ENCODE peak calls at places on chromosome 10, in eight cellular contexts. S is cardiac fibroblast, M is transverse colon, V is GM13977, U is A549, K is fibroblast of lung, R is Panc1, J is esophagus squamous epithelium. W is an unnamed sample.
A peak's percentile ranks its signal among the peaks of the same experiment; 100 is the strongest.

GRCh38 chr10:112280205-112280921 is 2.8 kb upstream of the TECTB start:
- DNase-seq in S (no peak), M (no peak), U (no peak), R (no peak), V (no peak), K (no peak), J (no peak), W (no peak)

GRCh38 chr10:72349438-72349837 is 5.3 kb downstream of the DNAJB12 start:
- DNase-seq in V (no peak), M (no peak), U (no peak), J (no peak), K (no peak), R (no peak), S (no peak), W (no peak)

GRCh38 chr10:73983096-73984047 is 14.5 kb upstream of the VCL start:
- DNase-seq in S (no peak), M (no peak), J (no peak), U (no peak), R (no peak), V (no peak), K (no peak), W (no peak)

GRCh38 chr10:3805791-3806381 is 20.9 kb upstream of the KLF6 start:
- DNase-seq in R (no peak), U (no peak), K (peak; percentile 88), J (no peak), V (no peak), S (peak; percentile 89), M (peak; percentile 61), W (no peak)

GRCh38 chr10:786666-787512 is 97.4 kb upstream of the DIP2C start:
- DNase-seq in S (no peak), V (no peak), J (no peak), M (no peak), R (no peak), U (no peak), K (no peak), W (no peak)

GRCh38 chr10:50992972-50993766 is 81.1 kb upstream of the PRKG1 start:
- DNase-seq in K (peak; percentile 69), J (no peak), U (no peak), S (peak; percentile 87), V (no peak), M (no peak), R (no peak), W (peak; percentile 58)

GRCh38 chr10:28818645-28819036 is 141.3 kb downstream of the BAMBI start:
- DNase-seq in U (no peak), V (no peak), K (no peak), S (no peak), J (no peak), R (no peak), M (no peak), W (no peak)

GRCh38 chr10:110781139-110781538 is 90.6 kb upstream of the PDCD4 start:
- DNase-seq in M (no peak), R (no peak), S (no peak), V (no peak), U (no peak), K (no peak), J (no peak), W (no peak)

GRCh38 chr10:15461353-15462108 is 90.4 kb upstream of the FAM171A1 start:
- DNase-seq in R (no peak), U (peak; percentile 14), S (peak; percentile 69), M (peak; percentile 18), J (no peak), V (peak; percentile 28), K (peak; percentile 7), W (peak; percentile 75)

GRCh38 chr10:102235991-102236390 is 5.3 kb downstream of the PITX3 start:
- DNase-seq in U (no peak), R (no peak), V (no peak), M (no peak), J (no peak), K (no peak), S (no peak), W (no peak)

GRCh38 chr10:18795549-18795948 is 136.3 kb downstream of the ARL5B start:
- DNase-seq in M (no peak), U (no peak), R (no peak), V (no peak), J (no peak), K (no peak), S (no peak), W (no peak)

GRCh38 chr10:48478469-48478868 is 126.4 kb downstream of the ARHGAP22 start:
- DNase-seq in U (no peak), V (no peak), S (no peak), R (no peak), M (no peak), J (no peak), K (no peak), W (no peak)

GRCh38 chr10:12418725-12419278 is 69.5 kb downstream of the CAMK1D start:
- DNase-seq in S (no peak), K (no peak), V (no peak), U (no peak), M (no peak), J (no peak), R (no peak), W (no peak)

GRCh38 chr10:110023785-110024184 is 16.0 kb downstream of the ADD3 start:
- DNase-seq in J (no peak), V (no peak), M (no peak), R (no peak), S (no peak), U (no peak), K (no peak), W (no peak)

GRCh38 chr10:14553434-14553833 is 221.3 kb downstream of the FAM107B start:
- DNase-seq in U (no peak), K (peak; percentile 65), S (peak; percentile 50), V (peak; percentile 39), J (no peak), R (no peak), M (no peak), W (no peak)

GRCh38 chr10:124993728-124994451 is 52.0 kb downstream of the ZRANB1 start:
- DNase-seq in M (no peak), U (no peak), J (no peak), S (no peak), V (no peak), R (no peak), K (no peak), W (no peak)

GRCh38 chr10:75611081-75611971 is 179.9 kb downstream of the LRMDA start:
- DNase-seq in S (no peak), J (no peak), V (no peak), U (no peak), M (peak; percentile 46), R (no peak), K (no peak), W (no peak)

GRCh38 chr10:69663548-69663947 is 33.5 kb downstream of the FAM241B start:
- DNase-seq in J (no peak), S (no peak), U (peak; percentile 58), K (no peak), M (no peak), R (no peak), V (no peak), W (no peak)
- TF ChIP-seq CTCF in J (no peak), S (no peak), U (no peak), K (no peak), M (no peak), R (no peak), V (no peak), W (no peak)

DNA sequence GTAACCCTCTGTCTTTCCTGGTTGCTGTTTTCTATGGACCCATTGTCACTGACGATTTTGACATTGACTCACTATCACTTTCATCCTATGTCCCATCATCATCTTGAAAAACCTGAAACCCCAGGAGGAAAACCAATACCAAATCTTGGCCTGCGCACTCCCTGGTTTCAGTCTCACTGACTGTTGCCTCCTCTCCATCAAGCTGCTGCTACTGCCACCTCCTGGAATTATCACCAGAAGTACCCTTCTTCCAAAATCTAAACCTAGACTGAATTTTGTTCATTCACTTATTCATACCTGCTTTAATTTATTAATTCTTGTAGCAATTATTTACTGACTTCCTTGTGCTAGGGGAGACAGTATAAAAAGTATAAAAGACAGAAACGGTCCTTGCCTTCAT is 44.5 kb upstream of the ACBD5 start:
- DNase-seq in J (no peak), S (peak; percentile 10), V (no peak), K (no peak), U (no peak), M (no peak), R (no peak), W (no peak)
- TF ChIP-seq CTCF in J (no peak), S (no peak), V (peak; percentile 31), K (peak; percentile 27), U (peak; percentile 34), M (peak; percentile 9), R (peak; percentile 47), W (peak; percentile 23)

GRCh38 chr10:80168111-80168511 is 35.6 kb downstream of the PLAC9 start:
- DNase-seq in U (no peak), S (no peak), V (no peak), R (no peak), J (no peak), K (no peak), M (no peak), W (no peak)

GRCh38 chr10:80167471-80167870 is 34.9 kb downstream of the PLAC9 start:
- DNase-seq in U (no peak), M (no peak), V (no peak), S (no peak), J (no peak), K (no peak), R (no peak), W (no peak)

GRCh38 chr10:80170026-80170425 is 35.3 kb downstream of the ANXA11 start:
- DNase-seq in R (no peak), K (no peak), J (no peak), S (no peak), V (no peak), U (no peak), M (no peak), W (no peak)

GRCh38 chr10:80170641-80171040 is 34.7 kb downstream of the ANXA11 start:
- DNase-seq in R (no peak), M (no peak), K (no peak), J (no peak), V (no peak), U (no peak), S (no peak), W (no peak)

GRCh38 chr10:80168679-80169380 is 36.3 kb downstream of the PLAC9 start:
- DNase-seq in R (no peak), V (peak; percentile 61), S (no peak), J (no peak), M (no peak), K (no peak), U (peak; percentile 51), W (no peak)
- TF ChIP-seq CTCF in R (no peak), V (peak; percentile 45), S (peak; percentile 17), J (no peak), M (peak; percentile 13), K (peak; percentile 18), U (peak; percentile 47), W (no peak)

GRCh38 chr10:88272186-88272585 is 310.9 kb downstream of the RNLS start:
- DNase-seq in S (no peak), K (no peak), U (no peak), J (no peak), V (no peak), M (no peak), R (no peak), W (no peak)

GRCh38 chr10:88271736-88272135 is 311.4 kb downstream of the RNLS start:
- DNase-seq in K (peak; percentile 29), M (no peak), J (no peak), U (no peak), V (no peak), S (peak; percentile 45), R (no peak), W (no peak)

GRCh38 chr10:88270871-88271713 is 312.0 kb downstream of the RNLS start:
- DNase-seq in J (no peak), U (no peak), M (no peak), K (peak; percentile 94), R (no peak), V (peak; percentile 43), S (peak; percentile 61), W (no peak)

GRCh38 chr10:88273567-88273966 is 309.6 kb downstream of the RNLS start:
- DNase-seq in K (no peak), J (no peak), U (no peak), R (no peak), S (no peak), M (no peak), V (no peak), W (no peak)

GRCh38 chr10:88270061-88270808 is 312.9 kb downstream of the RNLS start:
- DNase-seq in U (no peak), J (no peak), R (no peak), V (no peak), M (no peak), K (no peak), S (no peak), W (no peak)
- TF ChIP-seq CTCF in U (no peak), J (no peak), R (no peak), V (no peak), M (no peak), K (no peak), S (no peak), W (no peak)

W was measured in AG09319.